ENCODE peak calls at places on chromosomes 4 and X, in four cellular contexts. B is NT2/D1, O is H1, Z is HepG2. L is an unnamed sample.

GRCh38 chrX:19799319-19800182 is 87.8 kb downstream of the SH3KBP1 start:
- DNase-seq in Z (no peak), O (no peak), B (no peak), L (no peak)

GRCh38 chrX:69398881-69399280 is 105.2 kb upstream of the NALF2 start:
- DNase-seq in O (no peak), B (no peak), Z (no peak), L (no peak)

GRCh38 chr4:68373513-68373912 is 23.6 kb upstream of the YTHDC1 start:
- DNase-seq in O (peak; percentile 73), B (peak; percentile 59), Z (no peak), L (no peak)

GRCh38 chrX:110341189-110342035 is 17.2 kb upstream of the RTL9 start:
- DNase-seq in B (no peak), O (no peak), Z (no peak), L (no peak)

GRCh38 chr4:119116021-119116420 is 19.6 kb upstream of the MYOZ2 start:
- DNase-seq in O (no peak), B (no peak), Z (no peak), L (no peak)

GRCh38 chr4:142278171-142278570 is 567.9 kb downstream of the INPP4B start:
- DNase-seq in O (no peak), B (no peak), Z (no peak), L (no peak)

GRCh38 chr4:162011039-162011438 is 152.8 kb downstream of the FSTL5 start:
- DNase-seq in O (no peak), B (no peak), Z (no peak), L (no peak)

GRCh38 chr4:113700602-113701150 is 60.9 kb downstream of the CAMK2D start:
- DNase-seq in O (no peak), Z (no peak), B (no peak), L (no peak)

GRCh38 chr4:589219-589963 is 13.3 kb upstream of the TMEM271 start:
- DNase-seq in Z (no peak), B (no peak), O (no peak), L (no peak)

GRCh38 chrX:68995780-68996551 is 167.1 kb downstream of the EFNB1 start:
- DNase-seq in O (peak; percentile 30), B (no peak), Z (peak; percentile 3), L (no peak)

GRCh38 chr4:27176400-27176799 is 315.8 kb downstream of the STIM2 start:
- DNase-seq in O (peak; percentile 50), Z (peak; percentile 14), B (peak; percentile 25), L (no peak)

GRCh38 chr4:108175966-108176365 is 7.2 kb upstream of the LEF1 start:
- DNase-seq in B (no peak), Z (no peak), O (no peak), L (no peak)

GRCh38 chrX:41118156-41118555 is 32.9 kb downstream of the USP9X start:
- DNase-seq in B (no peak), O (no peak), Z (no peak), L (no peak)

GRCh38 chr4:8438743-8439142 is 1.8 kb downstream of the ACOX3 start:
- DNase-seq in B (no peak), O (no peak), Z (no peak), L (no peak)

GRCh38 chrX:151370906-151371305 is 26.1 kb upstream of the VMA21 start:
- DNase-seq in Z (peak; percentile 1), O (peak; percentile 63), B (no peak), L (no peak)

GRCh38 chr4:22315643-22316042 is 200.2 kb downstream of the ADGRA3 start:
- DNase-seq in Z (no peak), O (no peak), B (no peak), L (no peak)

GRCh38 chr4:184461711-184462110 is 12.6 kb downstream of the IRF2 start:
- DNase-seq in Z (no peak), B (no peak), O (no peak), L (no peak)

GRCh38 chr4:47926667-47927258 is 12.4 kb upstream of the NFXL1 start:
- DNase-seq in Z (peak; percentile 61), B (no peak), O (peak; percentile 70), L (no peak)

GRCh38 chrX:40307871-40308270 is 210.1 kb upstream of the BCOR start:
- DNase-seq in B (no peak), O (no peak), Z (no peak), L (no peak)

GRCh38 chrX:135411893-135412292 is 9.9 kb upstream of the SMIM10L2A start:
- DNase-seq in B (no peak), O (no peak), Z (no peak), L (no peak)

GRCh38 chr4:172707622-172708021 is 461.0 kb upstream of the GALNT7 start:
- DNase-seq in O (no peak), Z (no peak), B (no peak), L (no peak)

GRCh38 chr4:177579649-177580048 is 137.4 kb upstream of the AGA start:
- DNase-seq in O (no peak), B (no peak), Z (no peak), L (no peak)

GRCh38 chr4:52780206-52780605 is 29.0 kb upstream of the ERVMER34-1 start:
- DNase-seq in B (no peak), Z (no peak), O (no peak), L (no peak)

GRCh38 chrX:119686087-119686639 is 6.8 kb downstream of the SEPTIN6 start:
- DNase-seq in O (no peak), Z (no peak), B (no peak), L (peak; percentile 76)

GRCh38 chr4:93710101-93710846 is 118.3 kb upstream of the ATOH1 start:
- DNase-seq in B (peak; percentile 18), O (no peak), Z (peak; percentile 20), L (peak; percentile 4)

GRCh38 chrX:116204947-116205346 is 34.4 kb downstream of the AGTR2 start:
- DNase-seq in O (no peak), B (no peak), Z (peak; percentile 1), L (no peak)

GRCh38 chr4:39994356-39994755 is 16.6 kb upstream of the PDS5A start:
- DNase-seq in Z (no peak), B (no peak), O (no peak), L (no peak)

GRCh38 chrX:136616987-136617685 is 30.8 kb upstream of the CD40LG start:
- DNase-seq in O (no peak), Z (no peak), B (no peak), L (no peak)

GRCh38 chr4:71545168-71545567 is 206.3 kb downstream of the SLC4A4 start:
- DNase-seq in Z (no peak), O (no peak), B (no peak), L (no peak)

GRCh38 chrX:138756234-138756633 is 44.7 kb upstream of the FGF13 start:
- DNase-seq in Z (no peak), B (peak; percentile 43), O (peak; percentile 44), L (no peak)

GRCh38 chrX:136055651-136056221 is 70.5 kb downstream of the SLC9A6 start:
- DNase-seq in O (no peak), Z (no peak), B (no peak), L (no peak)

GRCh38 chrX:136065044-136065671 is 79.9 kb downstream of the SLC9A6 start:
- DNase-seq in Z (peak; percentile 42), O (no peak), B (no peak), L (no peak)

GRCh38 chrX:65726708-65727107 is 59.3 kb downstream of the MSN start:
- DNase-seq in Z (no peak), B (peak; percentile 30), O (no peak), L (no peak)

GRCh38 chr4:69156913-69157312 is 57.6 kb downstream of the UGT2B11 start:
- DNase-seq in O (peak; percentile 51), Z (peak; percentile 9), B (no peak), L (no peak)

GRCh38 chr4:167614866-167615265 is 380.6 kb upstream of the SPOCK3 start:
- DNase-seq in O (no peak), Z (no peak), B (no peak), L (no peak)

GRCh38 chrX:85544609-85545008 is 165.1 kb upstream of the POF1B start:
- DNase-seq in Z (no peak), B (no peak), O (no peak), L (no peak)

GRCh38 chr4:183130328-183131155 is 31.5 kb downstream of the WWC2 start:
- DNase-seq in B (no peak), Z (no peak), O (no peak), L (no peak)

GRCh38 chr4:127870688-127871087 is 10.0 kb upstream of the PLK4 start:
- DNase-seq in B (no peak), O (no peak), Z (no peak), L (no peak)

GRCh38 chr4:16537926-16538325 is 311.7 kb upstream of the TAPT1 start:
- DNase-seq in B (no peak), O (no peak), Z (no peak), L (no peak)

GRCh38 chr4:48944252-48944651 is 37.7 kb upstream of the OCIAD2 start:
- DNase-seq in Z (no peak), B (no peak), O (no peak), L (no peak)
- TF ChIP-seq SUZ12 in Z (no peak), B (no peak), O (no peak), L (no peak)

GRCh38 chr4:105061720-105062119 is 85.0 kb upstream of the TET2 start:
- DNase-seq in O (no peak), Z (no peak), B (no peak), L (no peak)

GRCh38 chr4:105061136-105061696 is 85.5 kb upstream of the TET2 start:
- DNase-seq in Z (peak; percentile 2), O (no peak), B (no peak), L (peak; percentile 85)

GRCh38 chr4:105058177-105058812 is 88.4 kb upstream of the TET2 start:
- DNase-seq in B (no peak), Z (no peak), O (no peak), L (peak; percentile 58)

GRCh38 chr4:105059337-105059736 is 87.3 kb upstream of the TET2 start:
- DNase-seq in O (no peak), Z (no peak), B (no peak), L (peak; percentile 90)

GRCh38 chr4:105060628-105061027 is 86.0 kb upstream of the TET2 start:
- DNase-seq in Z (no peak), O (no peak), B (no peak), L (peak; percentile 98)
- H3K9ac ChIP-seq in Z (no peak overlapping the region), O (no peak overlapping the region), B (no peak overlapping the region), L (peak overlapping the region; percentile 73)

GRCh38 chr4:91147067-91147466 is 1019.9 kb downstream of the CCSER1 start:
- DNase-seq in O (no peak), B (no peak), Z (no peak), L (no peak)
- TF ChIP-seq SUZ12 in O (no peak), B (no peak), Z (no peak), L (no peak)

DNA sequence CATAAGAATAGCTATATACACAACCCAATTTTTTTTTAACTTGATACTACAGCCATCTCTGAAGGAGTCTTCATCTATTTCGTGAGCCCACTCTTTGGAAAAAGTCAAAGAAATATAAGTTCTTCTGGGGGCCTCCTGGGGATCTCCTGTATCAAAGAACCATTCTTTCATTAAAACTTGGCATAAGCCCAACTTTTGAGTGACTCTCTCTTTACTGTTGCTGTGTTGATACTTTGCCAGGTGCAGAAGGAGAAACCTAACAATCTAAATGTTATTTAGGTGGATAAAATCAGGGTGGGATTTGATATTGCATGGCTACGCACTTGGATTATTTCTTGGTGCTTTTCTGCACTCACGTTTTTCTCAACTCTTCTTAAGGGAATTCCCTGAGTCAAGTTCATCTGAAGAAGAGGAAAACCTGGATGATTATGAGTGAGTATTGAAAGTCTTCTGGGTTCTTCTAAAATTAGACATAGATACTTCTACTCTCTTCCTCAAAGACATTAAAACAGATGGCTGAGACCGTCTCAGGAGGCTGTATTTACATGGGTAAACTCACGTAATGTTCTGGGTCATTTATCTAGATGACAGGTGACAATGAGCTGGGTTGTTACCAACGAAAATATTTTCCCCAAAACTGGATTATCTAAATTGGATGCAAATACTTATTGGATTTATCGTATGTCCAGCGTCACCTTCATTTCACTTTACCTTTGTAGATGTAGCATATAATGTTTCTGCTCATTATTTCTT is 25.2 kb downstream of the BMX start:
- DNase-seq in O (no peak), Z (no peak), B (no peak), L (no peak)
- H3K9ac ChIP-seq in O (no peak overlapping the region), Z (no peak overlapping the region), B (no peak overlapping the region), L (no peak overlapping the region)

GRCh38 chrX:25531096-25531495 is 515.3 kb upstream of the ARX start:
- DNase-seq in B (no peak), Z (no peak), O (no peak), L (no peak)
- TF ChIP-seq SUZ12 in B (no peak), Z (no peak), O (no peak), L (no peak)

L was measured in GM12878.